ENCODE peak calls at places on chromosomes 12 and 14, in eight cellular contexts. L is endodermal cell, E is psoas muscle, M is Peyer's patch, W is thoracic aorta, F is transverse colon, K is GM23338, A is stomach. Z is an unnamed sample. For H3K27me3 and H3K36me3, the result is how much of the 10 kb centered on the place peaks cover.

GRCh38 chr14:65434216-65434850 is 21.8 kb downstream of the FUT8 start:
- DNase-seq in L (peak), E (no peak), M (no peak), W (no peak), F (no peak), K (peak), A (no peak), Z (no peak)

GRCh38 chr12:76706099-76706498 is 57.8 kb upstream of the ZDHHC17 start:
- DNase-seq in L (no peak), E (no peak), M (no peak), W (no peak), F (no peak), K (no peak), A (no peak), Z (peak)

GRCh38 chr14:23614395-23614828 is 21.8 kb upstream of the DHRS2 start:
- DNase-seq in L (no peak), E (no peak), M (no peak), W (no peak), F (no peak), K (no peak), A (no peak), Z (no peak)

GRCh38 chr12:40313928-40314327 is 89.1 kb downstream of the LRRK2 start:
- DNase-seq in L (no peak), E (no peak), M (no peak), W (no peak), F (no peak), K (no peak), A (no peak), Z (no peak)

GRCh38 chr14:104898195-104898558 is 26.5 kb upstream of the PLD4 start:
- DNase-seq in L (peak), E (no peak), M (no peak), W (no peak), F (no peak), K (no peak), A (no peak), Z (no peak)

GRCh38 chr12:55966408-55967281 is at the start of gene CDK2:
- DNase-seq in L (peak), E (peak), M (peak), W (peak), F (peak), K (peak), A (peak), Z (peak)

GRCh38 chr12:117105902-117106301 is 6.7 kb upstream of the TESC start:
- DNase-seq in L (no peak), E (no peak), M (no peak), W (no peak), F (peak), K (no peak), A (no peak), Z (peak)

GRCh38 chr12:124570810-124571209 is 3.4 kb upstream of the NCOR2 start:
- DNase-seq in L (no peak), E (no peak), M (no peak), W (no peak), F (no peak), K (no peak), A (no peak), Z (no peak)

GRCh38 chr14:87508333-87508732 is 484.6 kb downstream of the GALC start:
- DNase-seq in L (no peak), E (no peak), M (no peak), W (no peak), F (no peak), K (no peak), A (no peak), Z (peak)

GRCh38 chr12:106586803-106587684 is 4.2 kb downstream of the RFX4 start:
- DNase-seq in L (peak), E (no peak), M (no peak), W (no peak), F (no peak), K (peak), A (no peak), Z (no peak)

GRCh38 chr12:75656650-75657049 is 145.2 kb upstream of the KRR1 start:
- DNase-seq in L (no peak), E (no peak), M (no peak), W (no peak), F (no peak), K (no peak), A (no peak), Z (peak)

GRCh38 chr12:101086490-101086889 is 123.5 kb downstream of the SLC5A8 start:
- DNase-seq in L (peak), E (no peak), M (no peak), W (no peak), F (no peak), K (peak), A (no peak), Z (no peak)

GRCh38 chr14:101876539-101876938 is 87.8 kb upstream of the DYNC1H1 start:
- DNase-seq in L (no peak), E (peak), M (no peak), W (peak), F (peak), K (no peak), A (peak), Z (no peak)

GRCh38 chr12:42180990-42181611 is 36.4 kb upstream of the GXYLT1 start:
- DNase-seq in L (no peak), E (no peak), M (no peak), W (no peak), F (no peak), K (no peak), A (no peak), Z (peak)

GRCh38 chr12:98418357-98419075 is 96.9 kb upstream of the TMPO start:
- DNase-seq in L (peak), E (peak), M (peak), W (peak), F (peak), K (peak), A (peak), Z (peak)

GRCh38 chr14:60561845-60562746 is 53.1 kb downstream of the SIX6 start:
- DNase-seq in L (peak), E (peak), M (no peak), W (no peak), F (peak), K (peak), A (peak), Z (peak)

GRCh38 chr14:38663382-38663781 is 407.5 kb upstream of the CLEC14A start:
- DNase-seq in L (no peak), E (no peak), M (no peak), W (no peak), F (no peak), K (no peak), A (no peak), Z (no peak)

GRCh38 chr12:22409071-22409951 is 74.8 kb upstream of the ST8SIA1 start:
- DNase-seq in L (peak), E (no peak), M (no peak), W (no peak), F (no peak), K (no peak), A (no peak), Z (no peak)

GRCh38 chr12:49984476-49984890 is 11.7 kb downstream of the AQP6 start:
- DNase-seq in L (peak), E (no peak), M (no peak), W (no peak), F (no peak), K (no peak), A (no peak), Z (no peak)

GRCh38 chr14:65958664-65959562 is 527.3 kb upstream of the CCDC196 start:
- DNase-seq in L (no peak), E (no peak), M (no peak), W (no peak), F (no peak), K (peak), A (no peak), Z (peak)

GRCh38 chr12:64681200-64682052 is 71.1 kb downstream of the RASSF3 start:
- DNase-seq in L (no peak), E (no peak), M (no peak), W (no peak), F (no peak), K (no peak), A (no peak), Z (no peak)

GRCh38 chr14:64196668-64197411 is 97.3 kb downstream of the ESR2 start:
- DNase-seq in L (peak), E (no peak), M (no peak), W (no peak), F (no peak), K (peak), A (peak), Z (no peak)

GRCh38 chr12:84638811-84639368 is 273.7 kb downstream of the SLC6A15 start:
- DNase-seq in L (no peak), E (no peak), M (no peak), W (no peak), F (no peak), K (no peak), A (no peak), Z (peak)

GRCh38 chr12:62600038-62600437 is 133.4 kb downstream of the MON2 start:
- DNase-seq in L (no peak), E (no peak), M (no peak), W (no peak), F (no peak), K (peak), A (no peak), Z (no peak)

GRCh38 chr14:42869681-42870080 is 1263.0 kb downstream of the LRFN5 start:
- DNase-seq in L (no peak), E (no peak), M (no peak), W (no peak), F (no peak), K (no peak), A (no peak), Z (no peak)

GRCh38 chr12:75329918-75330826 is at the start of gene CAPS2:
- DNase-seq in L (peak), E (peak), M (peak), W (peak), F (peak), K (peak), A (peak), Z (peak)

GRCh38 chr14:34030864-34031263 is 80.0 kb upstream of the EGLN3 start:
- DNase-seq in L (no peak), E (peak), M (no peak), W (no peak), F (peak), K (no peak), A (no peak), Z (no peak)

GRCh38 chr12:53182836-53183235 is 2.1 kb upstream of the CSAD start:
- DNase-seq in L (no peak), E (no peak), M (no peak), W (no peak), F (no peak), K (no peak), A (no peak), Z (peak)

GRCh38 chr12:54414191-54414525 is 4.9 kb downstream of the ITGA5 start:
- DNase-seq in L (no peak), E (no peak), M (no peak), W (no peak), F (no peak), K (no peak), A (no peak), Z (no peak)

DNA sequence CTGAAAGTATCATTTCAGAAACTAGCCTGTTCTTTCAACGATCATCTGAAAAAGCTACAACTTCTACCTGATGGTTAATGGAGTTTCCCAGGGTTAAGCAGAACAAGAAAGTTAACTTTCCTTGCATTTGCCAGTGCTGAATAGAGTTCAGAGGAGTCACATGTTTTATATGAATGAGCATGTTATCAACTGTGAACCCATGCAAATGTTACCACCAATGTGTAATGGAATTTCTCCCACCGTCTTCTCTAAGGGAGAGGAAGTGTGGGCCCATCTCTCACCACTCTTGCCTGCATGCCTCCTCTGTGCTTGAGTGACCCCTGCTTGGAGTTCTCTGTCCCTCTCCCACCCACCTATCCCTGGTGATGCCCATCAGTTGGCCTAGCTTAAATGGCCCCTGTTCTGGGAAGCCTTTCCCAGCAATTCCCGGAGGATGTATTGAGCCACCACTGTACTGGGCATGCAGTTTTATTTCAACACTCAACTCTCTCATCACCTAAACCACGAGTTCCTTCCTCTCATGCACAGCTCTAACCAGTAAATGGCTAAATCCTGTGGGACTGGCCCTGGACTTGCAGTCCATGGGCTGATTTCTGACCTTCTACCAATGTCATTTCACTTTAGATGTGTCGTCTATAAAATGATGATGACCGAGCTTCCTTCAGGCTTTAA is 159.8 kb downstream of the RPAP3 start:
- DNase-seq in L (no peak), E (no peak), M (no peak), W (no peak), F (no peak), K (no peak), A (no peak), Z (no peak)
- TF ChIP-seq CTCF in L (no peak), E (no peak), M (no peak), W (no peak), F (no peak), K (no peak), A (no peak), Z (no peak)

GRCh38 chr12:209851-210250 is 4.1 kb downstream of the SLC6A12 start:
- DNase-seq in L (no peak), E (no peak), M (no peak), W (no peak), F (no peak), K (no peak), A (no peak), Z (no peak)

GRCh38 chr12:207804-208203 is 6.2 kb downstream of the SLC6A12 start:
- DNase-seq in L (no peak), E (no peak), M (no peak), W (no peak), F (no peak), K (no peak), A (no peak), Z (no peak)

GRCh38 chr12:209246-209645 is 4.7 kb downstream of the SLC6A12 start:
- DNase-seq in L (no peak), E (no peak), M (no peak), W (no peak), F (no peak), K (no peak), A (no peak), Z (no peak)

GRCh38 chr12:210277-211141 is 3.4 kb downstream of the SLC6A12 start:
- DNase-seq in L (no peak), E (no peak), M (no peak), W (no peak), F (no peak), K (no peak), A (no peak), Z (no peak)

GRCh38 chr12:208813-209212 is 5.1 kb downstream of the SLC6A12 start:
- DNase-seq in L (no peak), E (no peak), M (no peak), W (no peak), F (no peak), K (no peak), A (no peak), Z (no peak)
- H3K27me3 ChIP-seq in L (half or more), E (under half), M (under half), W (under half), F (under half), K (under half), A (under half), Z (under half)

GRCh38 chr12:132779781-132780353 is 18.2 kb upstream of the ANKLE2 start:
- DNase-seq in L (no peak), E (no peak), M (no peak), W (no peak), F (no peak), K (no peak), A (no peak), Z (no peak)
- H3K36me3 ChIP-seq in L (half or more), E (half or more), M (under half), W (half or more), F (half or more), K (under half), A (half or more), Z (under half)

GRCh38 chr12:132342322-132342721 is 12.9 kb upstream of the GALNT9 start:
- DNase-seq in L (peak), E (no peak), M (no peak), W (no peak), F (no peak), K (peak), A (no peak), Z (no peak)
- TF ChIP-seq CTCF in L (peak), E (no peak), M (no peak), W (no peak), F (no peak), K (peak), A (no peak), Z (no peak)

DNA sequence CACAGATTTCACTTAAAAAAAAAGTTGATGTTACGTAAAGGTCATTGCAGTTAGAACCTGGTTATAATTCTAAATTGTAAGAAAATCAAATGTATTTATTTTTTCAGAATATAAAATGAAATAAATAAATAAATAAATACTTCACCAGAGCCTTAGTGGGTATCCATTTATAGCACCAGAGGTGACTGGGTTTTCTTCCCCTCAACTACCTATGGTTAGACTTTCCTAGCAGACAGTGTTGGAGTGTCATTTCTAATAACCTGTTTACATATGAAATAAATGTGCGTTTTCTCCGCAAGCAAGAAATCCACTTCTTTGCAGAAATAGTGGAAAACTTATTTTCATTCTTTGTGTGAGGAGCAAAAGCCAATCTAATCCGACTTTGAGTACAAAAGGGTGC is 3.3 kb upstream of the MYF5 start:
- DNase-seq in L (no peak), E (no peak), M (no peak), W (no peak), F (no peak), K (no peak), A (no peak), Z (no peak)
- H3K27me3 ChIP-seq in L (under half), E (under half), M (under half), W (under half), F (half or more), K (half or more), A (under half), Z (under half)

GRCh38 chr14:29242755-29243340 is 476.3 kb downstream of the FOXG1 start:
- DNase-seq in L (no peak), E (no peak), M (no peak), W (no peak), F (no peak), K (no peak), A (no peak), Z (no peak)

GRCh38 chr14:29240046-29240445 is 473.5 kb downstream of the FOXG1 start:
- DNase-seq in L (no peak), E (no peak), M (no peak), W (no peak), F (no peak), K (no peak), A (no peak), Z (peak)

DNA sequence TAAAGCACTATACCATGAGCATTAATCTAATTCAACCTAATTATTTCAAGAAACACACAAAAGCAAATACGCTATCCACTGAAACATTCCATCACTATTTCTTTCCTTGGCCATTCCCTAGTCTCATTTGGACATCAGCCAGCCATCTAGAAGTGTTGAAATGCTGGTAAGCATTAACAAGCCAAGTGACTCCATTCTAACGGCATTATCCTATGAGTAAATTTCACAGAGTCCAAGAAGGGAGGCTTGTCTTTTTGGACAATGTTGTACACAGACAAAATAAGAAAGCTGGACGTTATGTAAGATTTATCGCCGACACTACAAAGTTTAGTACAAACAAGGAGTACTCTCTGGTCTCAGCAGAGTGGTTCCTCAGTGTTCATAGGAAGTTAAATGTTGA is 476.8 kb downstream of the FOXG1 start:
- DNase-seq in L (no peak), E (no peak), M (no peak), W (no peak), F (no peak), K (no peak), A (no peak), Z (peak)
- H3K36me3 ChIP-seq in L (under half), E (under half), M (under half), W (under half), F (under half), K (under half), A (under half), Z (under half)

DNA sequence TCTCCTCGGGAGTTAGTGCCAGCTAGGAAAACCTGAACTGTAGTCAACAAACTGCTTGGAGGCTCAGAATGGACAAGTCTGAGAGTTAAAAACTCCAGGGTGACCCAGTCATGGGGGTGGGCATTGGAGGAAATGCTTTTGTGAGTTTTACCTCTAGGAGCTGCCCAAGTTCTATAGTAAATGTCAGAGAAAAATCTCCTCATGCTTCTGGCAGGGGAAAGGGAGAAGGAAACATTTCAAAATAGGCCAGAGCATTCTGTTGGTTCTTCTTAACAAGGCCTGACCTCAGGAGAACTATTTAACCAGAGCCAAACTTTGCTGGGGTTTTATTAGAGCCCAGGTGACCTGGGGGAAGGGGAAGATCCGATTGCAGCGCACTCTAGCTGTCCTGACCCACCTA is 12.3 kb downstream of the NINJ2 start:
- DNase-seq in L (peak), E (no peak), M (no peak), W (no peak), F (no peak), K (no peak), A (no peak), Z (no peak)
- TF ChIP-seq CTCF in L (peak), E (peak), M (no peak), W (no peak), F (no peak), K (peak), A (no peak), Z (no peak)

GRCh38 chr12:20128926-20129325 is 239.4 kb upstream of the PDE3A start:
- DNase-seq in L (no peak), E (no peak), M (no peak), W (no peak), F (no peak), K (no peak), A (no peak), Z (no peak)

GRCh38 chr12:20123465-20123864 is 244.9 kb upstream of the PDE3A start:
- DNase-seq in L (no peak), E (no peak), M (no peak), W (no peak), F (no peak), K (no peak), A (no peak), Z (no peak)

GRCh38 chr12:20122274-20122673 is 246.1 kb upstream of the PDE3A start:
- DNase-seq in L (no peak), E (no peak), M (no peak), W (no peak), F (no peak), K (no peak), A (no peak), Z (no peak)

GRCh38 chr12:20125259-20125919 is 242.9 kb upstream of the PDE3A start:
- DNase-seq in L (no peak), E (no peak), M (no peak), W (no peak), F (no peak), K (no peak), A (no peak), Z (no peak)

DNA sequence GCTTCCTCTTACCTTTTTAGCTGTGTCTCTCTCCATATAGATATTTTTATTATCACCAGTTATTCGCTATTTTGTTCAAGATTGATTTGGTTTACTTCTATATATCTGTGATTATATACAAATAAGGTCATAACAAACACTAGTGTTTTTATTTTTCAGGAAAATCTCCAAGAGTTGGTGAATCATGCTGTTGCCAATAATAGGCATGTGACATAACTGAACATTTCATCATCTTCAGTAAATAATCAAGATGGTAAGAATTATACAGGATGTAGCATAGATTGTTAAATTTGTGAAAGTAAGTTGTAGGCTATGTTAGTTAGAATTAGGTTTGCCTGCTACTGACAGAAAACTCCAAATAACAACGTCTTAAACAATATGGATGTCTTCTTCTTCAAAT is 240.9 kb upstream of the PDE3A start:
- DNase-seq in L (no peak), E (no peak), M (no peak), W (no peak), F (no peak), K (no peak), A (no peak), Z (peak)
- H3K27me3 ChIP-seq in L (under half), E (under half), M (under half), W (under half), F (under half), K (under half), A (under half), Z (under half)

Z was measured in bronchial epithelial cell.